ENCODE peak calls at places on chromosome 20, in nine cellular contexts. S, I, N, K, O, M, W, U and E are unnamed samples.

GRCh38 chr20:4854502-4854901 is 132.8 kb downstream of the PRND start:
- DNase-seq in S (no peak), I (no peak), N (no peak), K (no peak), O (no peak), M (no peak), W (no peak), U (peak; percentile 52), E (no peak)

GRCh38 chr20:64035066-64035932 is 683 bp upstream of the C20orf204 start:
- DNase-seq in S (no peak), I (no peak), N (no peak), K (no peak), O (no peak), M (no peak), W (no peak), U (no peak), E (no peak)

GRCh38 chr20:49186535-49187329 is 1.4 kb downstream of the STAU1 start:
- DNase-seq in S (peak; percentile 67), I (peak; percentile 22), N (peak; percentile 85), K (peak; percentile 55), O (peak; percentile 94), M (peak; percentile 49), W (peak; percentile 84), U (no peak), E (peak; percentile 77)

GRCh38 chr20:50232651-50233324 is 42.2 kb downstream of the CEBPB start:
- DNase-seq in S (no peak), I (no peak), N (no peak), K (no peak), O (no peak), M (no peak), W (no peak), U (no peak), E (no peak)

GRCh38 chr20:13037727-13038126 is 29.0 kb downstream of the SPTLC3 start:
- DNase-seq in S (no peak), I (no peak), N (no peak), K (no peak), O (no peak), M (no peak), W (no peak), U (no peak), E (no peak)

GRCh38 chr20:4427936-4428581 is 293.6 kb upstream of the PRND start:
- DNase-seq in S (no peak), I (no peak), N (no peak), K (no peak), O (no peak), M (peak; percentile 81), W (no peak), U (no peak), E (no peak)

GRCh38 chr20:45911486-45912343 is at the start of gene PLTP:
- DNase-seq in S (peak; percentile 86), I (no peak), N (peak; percentile 48), K (peak; percentile 60), O (no peak), M (peak; percentile 89), W (peak; percentile 56), U (peak; percentile 88), E (peak; percentile 60)

GRCh38 chr20:6094038-6094437 is 28.8 kb downstream of the FERMT1 start:
- DNase-seq in S (no peak), I (no peak), N (no peak), K (no peak), O (no peak), M (no peak), W (peak; percentile 71), U (no peak), E (peak; percentile 35)

GRCh38 chr20:4261333-4262284 is 246.3 kb upstream of the RNF24 start:
- DNase-seq in S (no peak), I (no peak), N (no peak), K (no peak), O (no peak), M (no peak), W (no peak), U (no peak), E (no peak)

GRCh38 chr20:35511814-35512420 is 17.5 kb downstream of the C20orf173 start:
- DNase-seq in S (peak; percentile 67), I (no peak), N (peak; percentile 48), K (peak; percentile 19), O (no peak), M (peak; percentile 35), W (peak; percentile 55), U (no peak), E (peak; percentile 30)

GRCh38 chr20:59010995-59011873 is 4.2 kb upstream of the CTSZ start:
- DNase-seq in S (peak; percentile 95), I (no peak), N (peak; percentile 82), K (no peak), O (no peak), M (peak; percentile 15), W (no peak), U (no peak), E (no peak)

GRCh38 chr20:44720994-44721784 is 6.0 kb downstream of the CCN5 start:
- DNase-seq in S (peak; percentile 95), I (no peak), N (no peak), K (no peak), O (no peak), M (no peak), W (no peak), U (no peak), E (no peak)

GRCh38 chr20:31710423-31711250 is 12.0 kb downstream of the BCL2L1 start:
- DNase-seq in S (no peak), I (no peak), N (no peak), K (no peak), O (no peak), M (no peak), W (no peak), U (no peak), E (no peak)

GRCh38 chr20:31708839-31709534 is 13.7 kb downstream of the BCL2L1 start:
- DNase-seq in S (no peak), I (no peak), N (no peak), K (no peak), O (no peak), M (no peak), W (no peak), U (no peak), E (no peak)

GRCh38 chr20:31707994-31708744 is 14.5 kb downstream of the BCL2L1 start:
- DNase-seq in S (no peak), I (no peak), N (peak; percentile 85), K (peak; percentile 33), O (no peak), M (no peak), W (peak; percentile 77), U (no peak), E (peak; percentile 83)

GRCh38 chr20:31711416-31712111 is 11.1 kb downstream of the BCL2L1 start:
- DNase-seq in S (no peak), I (no peak), N (no peak), K (no peak), O (no peak), M (no peak), W (no peak), U (no peak), E (no peak)

DNA sequence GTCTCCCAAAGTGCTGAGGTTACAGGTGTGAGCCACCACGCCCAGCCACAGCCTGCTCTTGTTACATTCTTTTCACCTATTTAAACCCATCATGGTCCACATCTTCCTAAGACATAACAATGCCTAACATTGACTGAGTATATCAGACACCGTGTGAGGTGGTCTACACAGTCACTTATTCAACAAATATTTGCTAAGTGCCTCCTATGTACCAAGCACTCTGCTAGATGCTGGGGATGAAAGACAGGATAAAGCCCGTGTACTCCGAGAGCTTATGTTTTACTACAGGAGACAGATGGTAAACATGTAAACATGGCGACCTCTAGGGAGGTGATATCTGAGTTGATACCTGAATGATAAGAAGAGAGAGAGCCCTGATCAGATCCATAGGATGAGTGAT is 12.7 kb downstream of the BCL2L1 start:
- DNase-seq in S (no peak), I (no peak), N (no peak), K (no peak), O (no peak), M (no peak), W (no peak), U (no peak), E (no peak)
- H3K4me1 ChIP-seq in S (peaks cover 18% of the 10 kb centered on the region), I (peaks cover 22% of the 10 kb centered on the region), N (peaks cover 55% of the 10 kb centered on the region), K (peaks cover 83% of the 10 kb centered on the region), O (peaks cover 94% of the 10 kb centered on the region), M (peaks cover 31% of the 10 kb centered on the region), W (peaks cover 74% of the 10 kb centered on the region), U (peaks cover 85% of the 10 kb centered on the region), E (peaks cover 70% of the 10 kb centered on the region)

GRCh38 chr20:62734881-62735280 is 26.2 kb downstream of the NTSR1 start:
- DNase-seq in S (no peak), I (no peak), N (no peak), K (no peak), O (no peak), M (no peak), W (no peak), U (no peak), E (peak; percentile 6)

GRCh38 chr20:62734336-62734735 is 25.7 kb downstream of the NTSR1 start:
- DNase-seq in S (no peak), I (no peak), N (no peak), K (no peak), O (no peak), M (no peak), W (no peak), U (no peak), E (no peak)

GRCh38 chr20:62732766-62733165 is 24.1 kb downstream of the NTSR1 start:
- DNase-seq in S (no peak), I (no peak), N (no peak), K (no peak), O (no peak), M (no peak), W (no peak), U (no peak), E (peak; percentile 2)

GRCh38 chr20:62733250-62733842 is 24.7 kb downstream of the NTSR1 start:
- DNase-seq in S (no peak), I (no peak), N (no peak), K (no peak), O (no peak), M (no peak), W (no peak), U (no peak), E (peak; percentile 8)

GRCh38 chr20:62733891-62734290 is 25.3 kb downstream of the NTSR1 start:
- DNase-seq in S (no peak), I (no peak), N (no peak), K (no peak), O (no peak), M (no peak), W (no peak), U (no peak), E (peak; percentile 4)
- TF ChIP-seq CTCF in S (no peak), I (no peak), N (no peak), K (no peak), O (no peak), M (no peak), W (no peak), U (no peak), E (no peak)

DNA sequence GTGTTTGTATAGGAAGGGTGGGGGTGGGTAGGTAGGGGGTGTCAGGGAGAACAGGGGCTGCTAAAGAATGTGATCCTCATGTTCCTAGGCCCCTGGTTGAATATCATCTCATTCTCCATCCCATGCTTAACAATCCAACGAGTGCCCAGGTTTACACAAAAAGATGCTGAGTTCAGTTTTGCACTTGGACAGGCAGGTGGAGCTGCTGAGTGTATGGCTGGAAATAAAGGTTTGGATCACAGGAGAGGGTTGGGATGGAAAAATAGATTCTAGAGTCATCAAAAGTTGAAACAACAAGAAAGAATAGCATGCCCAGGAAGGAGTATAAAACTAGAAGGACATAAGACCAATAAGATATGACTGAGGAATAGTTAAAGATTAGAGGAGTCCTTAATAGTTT is 14.2 kb downstream of the CHD6 start:
- DNase-seq in S (no peak), I (no peak), N (no peak), K (no peak), O (no peak), M (no peak), W (no peak), U (no peak), E (no peak)
- H3K4me1 ChIP-seq in S (no peaks in the 10 kb centered on the region), I (peaks cover 6% of the 10 kb centered on the region), N (no peaks in the 10 kb centered on the region), K (peaks cover 8% of the 10 kb centered on the region), O (peaks cover 11% of the 10 kb centered on the region), M (peaks cover 19% of the 10 kb centered on the region), W (no peaks in the 10 kb centered on the region), U (peaks cover 9% of the 10 kb centered on the region), E (peaks cover 3% of the 10 kb centered on the region)

GRCh38 chr20:34302723-34303528 is at the start of gene AHCY:
- DNase-seq in S (peak; percentile 98), I (peak; percentile 76), N (peak; percentile 99), K (peak; percentile 92), O (peak; percentile 99), M (peak; percentile 98), W (peak; percentile 99), U (peak; percentile 99), E (peak; percentile 98)
- TF ChIP-seq CTCF in S (no peak), I (no peak), N (no peak), K (peak; percentile 24), O (no peak), M (no peak), W (no peak), U (no peak), E (no peak)